ENCODE peak calls at places on chromosomes 7 and 10, in six cellular contexts. O is spleen, X is sigmoid colon, D is HCT116, H is prostate gland, E is upper lobe of left lung. F is an unnamed sample.

GRCh38 chr7:78203042-78203720 is 404.6 kb downstream of the PHTF2 start:
- DNase-seq in O (no peak), X (no peak), D (no peak), H (no peak), E (no peak), F (no peak)

GRCh38 chr10:124680675-124681074 is 63.5 kb downstream of the FAM53B start:
- DNase-seq in O (peak; percentile 88), X (peak; percentile 83), D (no peak), H (no peak), E (no peak), F (no peak)

GRCh38 chr7:10644849-10645248 is 328.8 kb upstream of the PHF14 start:
- DNase-seq in O (no peak), X (no peak), D (no peak), H (no peak), E (no peak), F (no peak)

GRCh38 chr10:103350522-103351260 is at the start of gene PCGF6:
- DNase-seq in O (peak; percentile 91), X (peak; percentile 83), D (peak; percentile 58), H (peak; percentile 58), E (peak; percentile 97), F (peak; percentile 81)

GRCh38 chr10:71963756-71964668 is at the start of gene CHST3:
- DNase-seq in O (no peak), X (peak; percentile 91), D (no peak), H (peak; percentile 41), E (peak; percentile 92), F (peak; percentile 69)

GRCh38 chr10:49618861-49619260 is 5.0 kb downstream of the CHAT start:
- DNase-seq in O (no peak), X (peak; percentile 8), D (no peak), H (no peak), E (no peak), F (no peak)

GRCh38 chr7:123666492-123666891 is 10.8 kb downstream of the LMOD2 start:
- DNase-seq in O (no peak), X (no peak), D (no peak), H (no peak), E (no peak), F (no peak)

GRCh38 chr7:136074840-136075239 is 97.7 kb upstream of the MTPN start:
- DNase-seq in O (no peak), X (no peak), D (no peak), H (no peak), E (no peak), F (no peak)

GRCh38 chr10:31041011-31041410 is 9.3 kb upstream of the ZNF438 start:
- DNase-seq in O (no peak), X (no peak), D (no peak), H (no peak), E (no peak), F (no peak)

GRCh38 chr7:1169409-1170368 is 9.7 kb upstream of the ZFAND2A start:
- DNase-seq in O (peak; percentile 85), X (peak; percentile 92), D (no peak), H (peak; percentile 51), E (peak; percentile 95), F (peak; percentile 84)

GRCh38 chr7:130942211-130942964 is 208.4 kb upstream of the KLF14 start:
- DNase-seq in O (no peak), X (no peak), D (no peak), H (peak; percentile 55), E (no peak), F (peak; percentile 48)

GRCh38 chr7:17946591-17946990 is 6.3 kb upstream of the SNX13 start:
- DNase-seq in O (no peak), X (no peak), D (no peak), H (no peak), E (no peak), F (no peak)

GRCh38 chr10:87841215-87841614 is 22.1 kb downstream of the KLLN start:
- DNase-seq in O (no peak), X (no peak), D (no peak), H (no peak), E (no peak), F (no peak)

GRCh38 chr7:134890246-134891240 is 95.8 kb upstream of the AGBL3 start:
- DNase-seq in O (no peak), X (peak; percentile 75), D (no peak), H (peak; percentile 28), E (no peak), F (no peak)

GRCh38 chr7:139075871-139076686 is 33.4 kb downstream of the ZC3HAV1 start:
- DNase-seq in O (no peak), X (no peak), D (no peak), H (no peak), E (no peak), F (no peak)

GRCh38 chr7:77415822-77416620 is at the start of gene GSAP:
- DNase-seq in O (peak; percentile 94), X (peak; percentile 78), D (no peak), H (peak; percentile 63), E (peak; percentile 93), F (peak; percentile 83)

GRCh38 chr10:110123594-110123993 is 83.8 kb upstream of the MXI1 start:
- DNase-seq in O (no peak), X (no peak), D (no peak), H (no peak), E (no peak), F (no peak)

GRCh38 chr10:10792681-10793080 is 225.0 kb upstream of the CELF2 start:
- DNase-seq in O (no peak), X (no peak), D (no peak), H (no peak), E (no peak), F (no peak)

GRCh38 chr7:5539013-5539411 is 115.4 kb upstream of the TNRC18 start:
- DNase-seq in O (no peak), X (no peak), D (no peak), H (no peak), E (no peak), F (no peak)

GRCh38 chr10:14779053-14779649 is 4.5 kb upstream of the FAM107B start:
- DNase-seq in O (no peak), X (no peak), D (no peak), H (no peak), E (no peak), F (no peak)

GRCh38 chr10:38102889-38103288 is 8.8 kb downstream of the ZNF37A start:
- DNase-seq in O (no peak), X (no peak), D (no peak), H (no peak), E (no peak), F (no peak)

DNA sequence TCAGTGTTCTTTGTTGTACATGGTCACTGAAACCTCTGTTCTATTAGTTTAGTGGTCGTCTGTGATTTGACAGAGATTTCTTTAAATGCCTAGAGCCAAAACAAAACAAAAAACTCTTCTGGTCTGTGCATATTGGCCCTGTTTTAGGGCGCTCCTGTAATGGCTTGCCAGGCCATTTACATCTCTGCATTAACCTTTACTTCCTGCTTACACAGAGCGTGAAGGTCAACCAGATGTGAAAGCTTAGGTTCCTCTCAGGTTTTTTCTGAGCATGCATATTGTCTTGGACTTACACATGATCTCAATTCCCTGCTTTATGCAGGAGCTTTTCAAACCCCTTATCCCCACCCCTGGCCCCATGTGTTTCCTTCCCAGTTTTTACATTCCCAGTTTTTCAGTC is 9.6 kb downstream of the ZNF37A start:
- DNase-seq in O (no peak), X (no peak), D (no peak), H (no peak), E (no peak), F (no peak)
- H3K9me3 ChIP-seq in O (peaks cover 8% of the 10 kb centered on the region), X (peaks cover 68% of the 10 kb centered on the region), D (peaks cover 14% of the 10 kb centered on the region), H (no peaks in the 10 kb centered on the region), E (peaks cover 57% of the 10 kb centered on the region), F (peaks cover 16% of the 10 kb centered on the region)

DNA sequence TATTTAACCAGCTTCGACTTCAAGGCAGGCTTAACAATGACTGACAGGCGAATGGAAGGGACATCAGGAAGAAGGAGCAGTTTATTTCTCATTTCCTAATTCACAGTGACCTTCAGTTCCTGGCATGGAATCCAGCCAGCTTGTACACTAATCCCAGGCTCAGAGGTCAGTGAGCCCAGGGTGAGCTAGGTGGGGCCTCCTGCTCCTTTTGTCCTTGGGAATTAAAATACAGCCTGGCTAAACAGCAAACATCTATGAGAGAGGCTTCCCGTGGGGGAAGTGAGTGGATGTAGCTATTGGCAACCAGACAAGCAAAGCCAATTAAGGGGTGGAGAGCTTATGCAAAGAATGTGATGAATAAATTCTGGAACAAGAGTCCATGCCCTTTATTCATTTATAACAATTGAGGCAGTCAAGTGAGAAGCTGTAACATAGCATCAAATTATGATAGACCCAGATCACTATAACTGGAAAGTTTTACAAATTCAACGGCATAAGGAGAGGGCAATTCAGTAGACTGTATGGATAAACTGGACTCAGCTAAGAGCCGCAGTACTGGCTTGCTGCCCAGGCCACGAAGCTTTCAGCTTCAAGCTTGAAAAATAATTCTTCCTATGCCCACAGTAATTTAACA is 57.1 kb downstream of the STK17A start:
- DNase-seq in O (no peak), X (no peak), D (no peak), H (no peak), E (no peak), F (peak; percentile 72)
- TF ChIP-seq POLR2AphosphoS5 in O (peak; percentile 80), X (peak; percentile 19), D (no peak), H (no peak), E (peak; percentile 43), F (peak; percentile 83)

GRCh38 chr7:154677454-154677853 is 325.5 kb downstream of the PAXIP1 start:
- DNase-seq in O (no peak), X (no peak), D (no peak), H (no peak), E (peak; percentile 46), F (no peak)
- H3K9me3 ChIP-seq in O (no peaks in the 10 kb centered on the region), X (no peaks in the 10 kb centered on the region), D (no peaks in the 10 kb centered on the region), H (no peaks in the 10 kb centered on the region), E (no peaks in the 10 kb centered on the region), F (no peaks in the 10 kb centered on the region)

GRCh38 chr7:159146084-159146858 is 1.6 kb upstream of the VIPR2 start:
- DNase-seq in O (no peak), X (no peak), D (no peak), H (no peak), E (no peak), F (no peak)
- TF ChIP-seq POLR2AphosphoS5 in O (no peak), X (no peak), D (no peak), H (no peak), E (no peak), F (no peak)